ENCODE peak calls at places on chromosomes 6 and 20, in six cellular contexts. One of them, this sample, is unnamed. For H3K4me1, the result is how much of the 10 kb centered on the place peaks cover.

GRCh38 chr20:46131396-46131795 is 13.3 kb downstream of the CD40 start:
- DNase-seq in esophagus squamous epithelium: no peak
- DNase-seq in pancreas: no peak
- DNase-seq in DND-41: no peak
- DNase-seq in tibial nerve: no peak
- DNase-seq in ascending aorta: no peak
- DNase-seq in this sample: no peak

GRCh38 chr6:96939019-96939805 is 14.7 kb downstream of the KLHL32 start:
- DNase-seq in ascending aorta: no peak
- DNase-seq in tibial nerve: no peak
- DNase-seq in esophagus squamous epithelium: no peak
- DNase-seq in DND-41: no peak
- DNase-seq in pancreas: no peak
- DNase-seq in this sample: no peak

GRCh38 chr6:28953039-28953872 is 29.5 kb upstream of the TRIM27 start:
- DNase-seq in pancreas: no peak
- DNase-seq in esophagus squamous epithelium: no peak
- DNase-seq in DND-41: peak
- DNase-seq in tibial nerve: no peak
- DNase-seq in ascending aorta: no peak
- DNase-seq in this sample: peak

GRCh38 chr20:43191946-43192847 is 2.5 kb upstream of the PTPRT start:
- DNase-seq in ascending aorta: no peak
- DNase-seq in pancreas: peak
- DNase-seq in tibial nerve: no peak
- DNase-seq in DND-41: peak
- DNase-seq in esophagus squamous epithelium: no peak
- DNase-seq in this sample: no peak

GRCh38 chr6:26351544-26351953 is 13.4 kb upstream of the BTN3A2 start:
- DNase-seq in esophagus squamous epithelium: no peak
- DNase-seq in tibial nerve: no peak
- DNase-seq in DND-41: no peak
- DNase-seq in ascending aorta: no peak
- DNase-seq in pancreas: no peak
- DNase-seq in this sample: no peak

GRCh38 chr6:52725530-52726192 is 37.6 kb downstream of the GSTA2 start:
- DNase-seq in tibial nerve: no peak
- DNase-seq in pancreas: peak
- DNase-seq in ascending aorta: no peak
- DNase-seq in esophagus squamous epithelium: no peak
- DNase-seq in DND-41: no peak
- DNase-seq in this sample: no peak

GRCh38 chr6:20905377-20905776 is 371.1 kb downstream of the CDKAL1 start:
- DNase-seq in esophagus squamous epithelium: no peak
- DNase-seq in DND-41: no peak
- DNase-seq in tibial nerve: no peak
- DNase-seq in ascending aorta: no peak
- DNase-seq in pancreas: no peak
- DNase-seq in this sample: no peak

GRCh38 chr6:151320140-151320539 is 71.2 kb downstream of the ZBTB2 start:
- DNase-seq in esophagus squamous epithelium: no peak
- DNase-seq in tibial nerve: no peak
- DNase-seq in pancreas: no peak
- DNase-seq in DND-41: no peak
- DNase-seq in ascending aorta: no peak
- DNase-seq in this sample: no peak

GRCh38 chr6:150403458-150404245 is 34.8 kb downstream of the IYD start:
- DNase-seq in tibial nerve: peak
- DNase-seq in DND-41: no peak
- DNase-seq in pancreas: peak
- DNase-seq in esophagus squamous epithelium: no peak
- DNase-seq in ascending aorta: no peak
- DNase-seq in this sample: no peak

DNA sequence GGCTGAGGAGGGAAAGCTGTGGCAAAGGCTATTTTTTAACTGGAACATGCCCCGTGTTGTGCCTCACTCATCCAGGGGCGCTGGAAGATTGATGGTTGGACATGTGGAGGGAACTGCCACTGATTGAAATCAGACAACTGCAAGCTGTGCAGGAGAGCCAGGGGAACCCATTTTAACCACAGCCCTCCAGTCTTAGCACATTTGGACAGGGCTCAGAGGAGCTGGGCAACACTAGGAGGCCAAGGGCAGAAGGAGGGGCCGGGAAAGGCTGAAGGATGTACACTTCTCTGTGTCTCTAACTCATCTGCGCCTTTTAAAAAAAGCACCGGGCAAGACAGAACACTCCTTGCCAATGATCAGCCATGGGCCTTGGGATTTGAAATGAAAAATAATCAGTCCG is 109.5 kb upstream of the EYA4 start:
- DNase-seq in tibial nerve: no peak
- DNase-seq in pancreas: no peak
- DNase-seq in esophagus squamous epithelium: no peak
- DNase-seq in ascending aorta: no peak
- DNase-seq in DND-41: no peak
- DNase-seq in this sample: no peak
- H3K4me1 ChIP-seq in tibial nerve: under half
- H3K4me1 ChIP-seq in pancreas: under half
- H3K4me1 ChIP-seq in esophagus squamous epithelium: under half
- H3K4me1 ChIP-seq in ascending aorta: under half
- H3K4me1 ChIP-seq in DND-41: under half
- H3K4me1 ChIP-seq in this sample: under half

GRCh38 chr20:309306-309840 is 12.0 kb downstream of the ZCCHC3 start:
- DNase-seq in esophagus squamous epithelium: no peak
- DNase-seq in tibial nerve: no peak
- DNase-seq in DND-41: no peak
- DNase-seq in pancreas: no peak
- DNase-seq in ascending aorta: no peak
- DNase-seq in this sample: no peak
- H3K4me3 ChIP-seq in esophagus squamous epithelium: peak
- H3K4me3 ChIP-seq in tibial nerve: peak
- H3K4me3 ChIP-seq in DND-41: no peak
- H3K4me3 ChIP-seq in pancreas: no peak
- H3K4me3 ChIP-seq in ascending aorta: peak
- H3K4me3 ChIP-seq in this sample: no peak

GRCh38 chr20:58908216-58908615 is 55.7 kb downstream of the GNAS start:
- DNase-seq in tibial nerve: no peak
- DNase-seq in pancreas: no peak
- DNase-seq in DND-41: no peak
- DNase-seq in ascending aorta: no peak
- DNase-seq in esophagus squamous epithelium: no peak
- DNase-seq in this sample: no peak
- H3K4me1 ChIP-seq in tibial nerve: under half
- H3K4me1 ChIP-seq in pancreas: under half
- H3K4me1 ChIP-seq in DND-41: under half
- H3K4me1 ChIP-seq in ascending aorta: under half
- H3K4me1 ChIP-seq in esophagus squamous epithelium: under half
- H3K4me1 ChIP-seq in this sample: under half

GRCh38 chr6:42141603-42142117 is 760 bp downstream of the C6orf132 start:
- DNase-seq in ascending aorta: no peak
- DNase-seq in pancreas: peak
- DNase-seq in tibial nerve: no peak
- DNase-seq in DND-41: no peak
- DNase-seq in esophagus squamous epithelium: no peak
- DNase-seq in this sample: no peak
- H3K4me3 ChIP-seq in ascending aorta: peak
- H3K4me3 ChIP-seq in pancreas: peak
- H3K4me3 ChIP-seq in tibial nerve: peak
- H3K4me3 ChIP-seq in DND-41: no peak
- H3K4me3 ChIP-seq in esophagus squamous epithelium: peak
- H3K4me3 ChIP-seq in this sample: no peak

DNA sequence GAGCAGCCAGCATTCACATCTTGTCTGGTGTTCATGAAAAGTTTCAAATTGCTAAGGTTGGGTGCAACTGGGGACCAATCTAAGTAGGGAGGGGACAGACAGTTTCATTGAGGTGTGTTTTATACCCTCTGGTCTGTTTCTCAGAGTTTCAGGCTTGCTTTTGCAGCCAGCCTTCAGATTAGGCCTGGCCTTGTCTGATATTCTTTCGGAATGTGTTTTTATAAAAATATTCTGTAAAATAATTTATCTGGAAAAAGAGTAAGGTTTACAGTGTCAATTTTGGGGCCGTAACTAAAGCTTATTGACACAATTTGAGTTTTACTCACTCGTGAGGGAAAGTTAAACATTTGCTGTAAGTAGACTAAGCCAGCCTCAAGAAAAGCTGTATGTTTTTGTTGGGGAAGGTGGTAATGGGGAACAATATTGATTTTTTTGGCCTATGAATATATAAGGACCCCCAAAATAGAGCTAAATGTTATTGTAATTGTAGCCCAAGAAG is 1.3 kb downstream of the SENP6 start:
- DNase-seq in esophagus squamous epithelium: no peak
- DNase-seq in tibial nerve: no peak
- DNase-seq in DND-41: no peak
- DNase-seq in ascending aorta: no peak
- DNase-seq in pancreas: no peak
- DNase-seq in this sample: no peak
- H3K4me1 ChIP-seq in esophagus squamous epithelium: under half
- H3K4me1 ChIP-seq in tibial nerve: under half
- H3K4me1 ChIP-seq in DND-41: half or more
- H3K4me1 ChIP-seq in ascending aorta: under half
- H3K4me1 ChIP-seq in pancreas: under half
- H3K4me1 ChIP-seq in this sample: half or more

This sample was measured in CD4-positive, alpha-beta memory T cell.